ENCODE peak calls at places on chromosomes 13 and 19, in eight cellular contexts. Q, J, P, Z, T, L, S and H are unnamed samples.

GRCh38 chr19:7607212-7607873 is 11.7 kb downstream of the CAMSAP3 start:
- DNase-seq in Q (no peak), J (no peak), P (no peak), Z (no peak), T (no peak), L (no peak), S (no peak), H (no peak)

GRCh38 chr19:6769006-6769637 is 1.9 kb upstream of the SH2D3A start:
- DNase-seq in Q (peak), J (peak), P (peak), Z (peak), T (no peak), L (peak), S (no peak), H (no peak)

GRCh38 chr19:38012944-38013343 is 105.9 kb downstream of the SIPA1L3 start:
- DNase-seq in Q (no peak), J (no peak), P (peak), Z (no peak), T (no peak), L (no peak), S (no peak), H (no peak)

GRCh38 chr19:8367327-8368001 is 3.5 kb downstream of the ANGPTL4 start:
- DNase-seq in Q (peak), J (peak), P (peak), Z (peak), T (peak), L (peak), S (peak), H (peak)

GRCh38 chr13:29174093-29174492 is 354.0 kb downstream of the MTUS2 start:
- DNase-seq in Q (no peak), J (no peak), P (no peak), Z (no peak), T (no peak), L (no peak), S (no peak), H (no peak)

GRCh38 chr13:79307866-79308298 is 98.2 kb downstream of the RBM26 start:
- DNase-seq in Q (no peak), J (peak), P (peak), Z (peak), T (no peak), L (peak), S (no peak), H (peak)

GRCh38 chr19:2039959-2040646 is 10.9 kb downstream of the MKNK2 start:
- DNase-seq in Q (no peak), J (no peak), P (no peak), Z (no peak), T (no peak), L (no peak), S (peak), H (no peak)

GRCh38 chr19:12772323-12772722 is 3.0 kb downstream of the HOOK2 start:
- DNase-seq in Q (no peak), J (no peak), P (no peak), Z (no peak), T (no peak), L (no peak), S (peak), H (peak)

GRCh38 chr19:10107254-10107653 is 1.1 kb downstream of the PPAN start:
- DNase-seq in Q (no peak), J (no peak), P (no peak), Z (no peak), T (no peak), L (no peak), S (no peak), H (no peak)

GRCh38 chr13:48532146-48532472 is 771 bp downstream of the RCBTB2 start:
- DNase-seq in Q (no peak), J (peak), P (no peak), Z (peak), T (no peak), L (peak), S (no peak), H (peak)

GRCh38 chr13:90943961-90944360 is 403.5 kb upstream of the MIR17HG start:
- DNase-seq in Q (no peak), J (no peak), P (no peak), Z (no peak), T (no peak), L (no peak), S (no peak), H (no peak)

GRCh38 chr19:12913011-12913561 is 6.0 kb downstream of the SYCE2 start:
- DNase-seq in Q (peak), J (peak), P (peak), Z (peak), T (no peak), L (peak), S (peak), H (peak)

GRCh38 chr13:50144473-50145160 is 129.4 kb downstream of the KCNRG start:
- DNase-seq in Q (no peak), J (no peak), P (no peak), Z (no peak), T (no peak), L (peak), S (no peak), H (no peak)

GRCh38 chr19:45103200-45103624 is 10.2 kb downstream of the PPP1R37 start:
- DNase-seq in Q (no peak), J (no peak), P (no peak), Z (peak), T (no peak), L (peak), S (no peak), H (peak)
- H3K4me3 ChIP-seq in Q (no peak), J (peak), P (no peak), Z (no peak), T (no peak), L (peak), S (no peak), H (peak)

DNA sequence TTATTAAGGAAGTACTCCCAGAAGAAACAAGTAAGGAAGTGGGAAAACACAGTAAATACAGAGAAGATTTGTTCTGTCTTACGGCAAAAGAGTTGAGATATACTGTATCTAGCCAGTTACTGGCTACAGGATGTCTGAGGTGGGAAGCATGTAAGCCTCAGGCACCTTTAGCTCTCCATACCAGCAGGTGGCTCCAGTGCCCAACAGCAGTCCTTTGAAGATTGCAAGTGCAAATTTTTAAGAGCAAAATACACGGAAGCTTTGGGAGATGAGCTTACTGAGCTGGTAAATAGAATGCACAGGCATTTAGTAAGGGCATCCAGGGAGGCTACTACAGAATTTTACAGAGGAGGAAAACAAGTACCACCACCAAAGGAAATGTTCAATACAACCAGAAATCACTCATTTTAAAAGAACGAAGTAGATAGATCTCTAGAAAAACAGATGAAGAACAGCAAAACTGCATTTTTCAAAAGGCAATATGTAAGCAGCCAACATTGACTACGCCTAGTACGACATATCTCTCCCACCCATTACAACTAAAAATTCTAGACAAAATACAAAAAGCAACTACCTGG is 57.9 kb upstream of the VSTM2B start:
- DNase-seq in Q (peak), J (peak), P (peak), Z (peak), T (no peak), L (peak), S (no peak), H (no peak)
- TF ChIP-seq CTCF in Q (peak), J (peak), P (peak), Z (peak), T (no peak), L (no peak), S (no peak), H (peak)

GRCh38 chr13:73956101-73956500 is 178.1 kb downstream of the KLF12 start:
- DNase-seq in Q (no peak), J (no peak), P (no peak), Z (no peak), T (no peak), L (no peak), S (no peak), H (no peak)

GRCh38 chr13:73960474-73960873 is 173.7 kb downstream of the KLF12 start:
- DNase-seq in Q (no peak), J (no peak), P (no peak), Z (no peak), T (no peak), L (no peak), S (no peak), H (no peak)

GRCh38 chr13:73958657-73959397 is 175.4 kb downstream of the KLF12 start:
- DNase-seq in Q (no peak), J (no peak), P (no peak), Z (no peak), T (no peak), L (no peak), S (no peak), H (no peak)

GRCh38 chr13:73956795-73957408 is 177.3 kb downstream of the KLF12 start:
- DNase-seq in Q (no peak), J (no peak), P (no peak), Z (no peak), T (no peak), L (no peak), S (no peak), H (no peak)

GRCh38 chr13:73957889-73958288 is 176.3 kb downstream of the KLF12 start:
- DNase-seq in Q (no peak), J (no peak), P (no peak), Z (no peak), T (no peak), L (no peak), S (no peak), H (no peak)
- H3K4me3 ChIP-seq in Q (no peak), J (no peak), P (no peak), Z (no peak), T (no peak), L (no peak), S (no peak), H (no peak)

GRCh38 chr13:111459803-111460547 is 139.5 kb downstream of the TEX29 start:
- DNase-seq in Q (no peak), J (no peak), P (no peak), Z (no peak), T (no peak), L (no peak), S (no peak), H (no peak)

GRCh38 chr13:111462221-111462764 is 141.9 kb downstream of the TEX29 start:
- DNase-seq in Q (no peak), J (no peak), P (no peak), Z (no peak), T (no peak), L (no peak), S (no peak), H (no peak)

GRCh38 chr13:111458739-111459138 is 138.3 kb downstream of the TEX29 start:
- DNase-seq in Q (no peak), J (no peak), P (no peak), Z (no peak), T (no peak), L (no peak), S (no peak), H (no peak)

GRCh38 chr13:111461445-111462149 is 141.2 kb downstream of the TEX29 start:
- DNase-seq in Q (no peak), J (no peak), P (no peak), Z (no peak), T (no peak), L (no peak), S (no peak), H (no peak)

DNA sequence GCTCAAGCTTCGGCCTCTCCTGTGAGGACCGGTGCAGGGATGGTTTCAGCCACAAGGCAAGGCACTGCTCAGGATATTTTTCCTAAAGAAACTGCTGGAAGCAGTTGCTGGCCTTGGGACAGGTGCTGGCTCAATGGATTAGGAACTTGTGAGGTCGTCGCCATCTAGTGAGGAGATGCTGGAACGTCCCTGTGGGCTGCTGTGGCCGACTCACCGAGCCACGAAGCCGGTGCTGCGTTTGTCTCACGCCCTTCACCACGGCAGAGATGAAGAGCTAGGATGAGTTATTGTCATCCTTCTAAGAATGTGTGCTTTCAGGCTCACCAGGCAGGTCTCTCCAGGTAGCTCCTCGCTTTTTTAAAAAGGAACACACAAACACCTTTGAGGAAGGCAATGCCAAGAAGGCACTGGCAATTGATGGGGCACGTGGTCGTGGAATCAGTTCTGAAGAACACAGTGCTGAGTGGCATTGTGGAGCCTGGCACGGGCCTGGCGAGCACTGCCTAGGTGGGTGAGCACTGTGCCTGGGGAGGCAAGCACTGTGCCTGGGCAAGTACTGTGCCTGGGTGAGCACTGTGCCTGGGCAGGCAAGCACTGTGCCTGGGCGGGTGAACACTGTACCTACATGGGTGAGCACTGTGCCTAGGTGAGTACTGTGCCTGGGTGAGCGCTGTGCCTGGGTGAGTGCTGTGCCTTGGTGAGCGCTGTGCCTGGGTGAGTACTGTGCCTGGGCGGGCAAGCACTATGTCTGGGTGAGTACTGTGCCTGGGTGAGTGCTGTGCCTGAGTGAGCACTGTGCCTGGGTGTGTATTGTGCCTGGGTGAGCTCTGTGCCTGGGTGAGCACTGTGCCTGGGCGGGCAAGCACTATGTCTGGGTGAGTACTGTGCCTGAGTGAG is 140.4 kb downstream of the TEX29 start:
- DNase-seq in Q (peak), J (peak), P (peak), Z (peak), T (no peak), L (peak), S (peak), H (peak)
- TF ChIP-seq CTCF in Q (peak), J (peak), P (peak), Z (peak), T (peak), L (peak), S (peak), H (peak)